ENCODE peak calls at places on chromosomes 7 and 10, in four cellular contexts. One of them, this sample, is unnamed.

GRCh38 chr10:28130267-28130666 is 131.4 kb upstream of the ODAD2 start:
- DNase-seq in SK-MEL-5: no peak
- DNase-seq in coronary artery: no peak
- DNase-seq in left lobe of liver: no peak
- DNase-seq in this sample: no peak

GRCh38 chr7:127665922-127666321 is 13.9 kb downstream of the SND1 start:
- DNase-seq in left lobe of liver: no peak
- DNase-seq in SK-MEL-5: no peak
- DNase-seq in coronary artery: no peak
- DNase-seq in this sample: no peak

GRCh38 chr7:155017834-155018233 is 14.9 kb upstream of the PAXIP1 start:
- DNase-seq in left lobe of liver: no peak
- DNase-seq in coronary artery: no peak
- DNase-seq in SK-MEL-5: no peak
- DNase-seq in this sample: no peak

GRCh38 chr7:20114463-20114862 is 102.7 kb downstream of the MACC1 start:
- DNase-seq in coronary artery: no peak
- DNase-seq in left lobe of liver: no peak
- DNase-seq in SK-MEL-5: peak
- DNase-seq in this sample: no peak

GRCh38 chr10:69124558-69125121 is 662 bp downstream of the VPS26A start:
- DNase-seq in left lobe of liver: peak
- DNase-seq in SK-MEL-5: peak
- DNase-seq in coronary artery: peak
- DNase-seq in this sample: no peak

GRCh38 chr7:1725766-1726630 is 55.9 kb downstream of the ELFN1 start:
- DNase-seq in coronary artery: no peak
- DNase-seq in left lobe of liver: no peak
- DNase-seq in SK-MEL-5: no peak
- DNase-seq in this sample: no peak

GRCh38 chr7:155590215-155591023 is 44.1 kb upstream of the CNPY1 start:
- DNase-seq in left lobe of liver: peak
- DNase-seq in SK-MEL-5: no peak
- DNase-seq in coronary artery: no peak
- DNase-seq in this sample: no peak

GRCh38 chr7:159212226-159212625 is 67.6 kb upstream of the VIPR2 start:
- DNase-seq in coronary artery: no peak
- DNase-seq in SK-MEL-5: no peak
- DNase-seq in left lobe of liver: peak
- DNase-seq in this sample: no peak

GRCh38 chr10:14093735-14094484 is 236.8 kb downstream of the FRMD4A start:
- DNase-seq in left lobe of liver: no peak
- DNase-seq in SK-MEL-5: peak
- DNase-seq in coronary artery: no peak
- DNase-seq in this sample: no peak

GRCh38 chr7:5234852-5235831 is 45.1 kb downstream of the WIPI2 start:
- DNase-seq in left lobe of liver: no peak
- DNase-seq in coronary artery: no peak
- DNase-seq in SK-MEL-5: no peak
- DNase-seq in this sample: no peak

GRCh38 chr10:119207713-119208552 is 562 bp downstream of the GRK5 start:
- DNase-seq in SK-MEL-5: peak
- DNase-seq in coronary artery: peak
- DNase-seq in left lobe of liver: peak
- DNase-seq in this sample: peak

GRCh38 chr7:137073571-137074325 is 205.3 kb downstream of the CHRM2 start:
- DNase-seq in coronary artery: no peak
- DNase-seq in left lobe of liver: no peak
- DNase-seq in SK-MEL-5: no peak
- DNase-seq in this sample: no peak

GRCh38 chr10:48625013-48625412 is 20.1 kb upstream of the ARHGAP22 start:
- DNase-seq in SK-MEL-5: no peak
- DNase-seq in left lobe of liver: no peak
- DNase-seq in coronary artery: no peak
- DNase-seq in this sample: no peak

GRCh38 chr7:103766630-103767029 is 222.8 kb downstream of the RELN start:
- DNase-seq in coronary artery: no peak
- DNase-seq in left lobe of liver: no peak
- DNase-seq in SK-MEL-5: no peak
- DNase-seq in this sample: no peak

GRCh38 chr7:148722340-148723165 is 23.9 kb downstream of the CUL1 start:
- DNase-seq in coronary artery: no peak
- DNase-seq in SK-MEL-5: peak
- DNase-seq in left lobe of liver: no peak
- DNase-seq in this sample: no peak

GRCh38 chr10:133144771-133145170 is 15.2 kb upstream of the KNDC1 start:
- DNase-seq in SK-MEL-5: no peak
- DNase-seq in coronary artery: no peak
- DNase-seq in left lobe of liver: no peak
- DNase-seq in this sample: no peak

GRCh38 chr10:62264702-62265436 is 3.8 kb downstream of the RTKN2 start:
- DNase-seq in left lobe of liver: no peak
- DNase-seq in SK-MEL-5: peak
- DNase-seq in coronary artery: no peak
- DNase-seq in this sample: no peak

GRCh38 chr7:379456-380225 is 89.7 kb downstream of the FOXL3 start:
- DNase-seq in coronary artery: peak
- DNase-seq in SK-MEL-5: no peak
- DNase-seq in left lobe of liver: peak
- DNase-seq in this sample: peak

GRCh38 chr10:18689498-18689897 is 30.3 kb downstream of the ARL5B start:
- DNase-seq in SK-MEL-5: peak
- DNase-seq in left lobe of liver: no peak
- DNase-seq in coronary artery: no peak
- DNase-seq in this sample: no peak

GRCh38 chr10:11856678-11857077 is 33.5 kb downstream of the PROSER2 start:
- DNase-seq in SK-MEL-5: no peak
- DNase-seq in coronary artery: no peak
- DNase-seq in left lobe of liver: no peak
- DNase-seq in this sample: no peak

GRCh38 chr10:10128387-10128786 is 889.3 kb upstream of the CELF2 start:
- DNase-seq in left lobe of liver: no peak
- DNase-seq in coronary artery: no peak
- DNase-seq in SK-MEL-5: no peak
- DNase-seq in this sample: no peak

GRCh38 chr7:151792011-151792410 is 84.9 kb downstream of the PRKAG2 start:
- DNase-seq in left lobe of liver: no peak
- DNase-seq in SK-MEL-5: no peak
- DNase-seq in coronary artery: no peak
- DNase-seq in this sample: no peak

GRCh38 chr7:926061-927030 is 28.1 kb downstream of the ADAP1 start:
- DNase-seq in coronary artery: no peak
- DNase-seq in left lobe of liver: peak
- DNase-seq in SK-MEL-5: peak
- DNase-seq in this sample: no peak

GRCh38 chr10:95963202-95963991 is 55.6 kb downstream of the CC2D2B start:
- DNase-seq in coronary artery: no peak
- DNase-seq in SK-MEL-5: no peak
- DNase-seq in left lobe of liver: no peak
- DNase-seq in this sample: no peak

GRCh38 chr7:22879285-22879684 is 56.6 kb upstream of the TOMM7 start:
- DNase-seq in SK-MEL-5: no peak
- DNase-seq in coronary artery: no peak
- DNase-seq in left lobe of liver: no peak
- DNase-seq in this sample: no peak

GRCh38 chr10:120415709-120416330 is 41.2 kb upstream of the PLPP4 start:
- DNase-seq in coronary artery: no peak
- DNase-seq in left lobe of liver: no peak
- DNase-seq in SK-MEL-5: no peak
- DNase-seq in this sample: no peak

GRCh38 chr10:45368181-45368580 is 5.8 kb upstream of the ALOX5 start:
- DNase-seq in SK-MEL-5: no peak
- DNase-seq in coronary artery: no peak
- DNase-seq in left lobe of liver: no peak
- DNase-seq in this sample: no peak

GRCh38 chr10:35821339-35821911 is 179.3 kb upstream of the FZD8 start:
- DNase-seq in left lobe of liver: no peak
- DNase-seq in SK-MEL-5: no peak
- DNase-seq in coronary artery: no peak
- DNase-seq in this sample: no peak

GRCh38 chr10:101112799-101113594 is 18.1 kb upstream of the TLX1 start:
- DNase-seq in left lobe of liver: peak
- DNase-seq in coronary artery: no peak
- DNase-seq in SK-MEL-5: no peak
- DNase-seq in this sample: no peak

GRCh38 chr10:99619090-99619800 is 994 bp downstream of the SLC25A28 start:
- DNase-seq in coronary artery: no peak
- DNase-seq in left lobe of liver: no peak
- DNase-seq in SK-MEL-5: no peak
- DNase-seq in this sample: no peak

GRCh38 chr10:126904807-126905686 is at the start of gene DOCK1:
- DNase-seq in coronary artery: no peak
- DNase-seq in left lobe of liver: peak
- DNase-seq in SK-MEL-5: peak
- DNase-seq in this sample: peak

GRCh38 chr10:28949005-28950004 is 272.0 kb downstream of the BAMBI start:
- DNase-seq in left lobe of liver: no peak
- DNase-seq in SK-MEL-5: no peak
- DNase-seq in coronary artery: no peak
- DNase-seq in this sample: no peak

GRCh38 chr7:91941450-91941849 is 788 bp downstream of the AKAP9 start:
- DNase-seq in SK-MEL-5: peak
- DNase-seq in coronary artery: no peak
- DNase-seq in left lobe of liver: no peak
- DNase-seq in this sample: no peak

This sample was measured in type B pancreatic cell.